ENCODE peak calls at places on chromosomes 4 and X, in five cellular contexts. T is fibroblast of lung, S is A549, M is IMR-90, K is mammary epithelial cell. X is an unnamed sample.

GRCh38 chr4:105674011-105674410 is 34.5 kb downstream of the INTS12 start:
- DNase-seq in T (no peak), S (no peak), K (peak; percentile 8), M (no peak), X (no peak)

GRCh38 chr4:55446578-55446922 is 50.8 kb downstream of the TMEM165 start:
- DNase-seq in K (no peak), M (peak; percentile 47), T (no peak), S (no peak), X (peak; percentile 74)

GRCh38 chrX:129719931-129720520 is 18.8 kb upstream of the XPNPEP2 start:
- DNase-seq in T (no peak), M (no peak), S (no peak), K (no peak), X (no peak)

GRCh38 chrX:118675336-118675965 is 52.0 kb upstream of the IL13RA1 start:
- DNase-seq in T (no peak), M (no peak), S (no peak), K (no peak), X (no peak)

GRCh38 chrX:82141942-82142341 is 940.0 kb downstream of the SH3BGRL start:
- DNase-seq in S (no peak), T (no peak), K (no peak), M (no peak), X (no peak)

GRCh38 chr4:62457356-62457755 is 1257.2 kb downstream of the ADGRL3 start:
- DNase-seq in S (no peak), K (peak; percentile 67), M (no peak), T (no peak), X (no peak)

GRCh38 chrX:17414839-17415238 is 39.8 kb downstream of the NHS start:
- DNase-seq in S (no peak), T (no peak), K (no peak), M (no peak), X (no peak)

GRCh38 chrX:153413731-153414130 is 2.5 kb downstream of the ZFP92 start:
- DNase-seq in S (no peak), K (no peak), M (no peak), T (no peak), X (peak; percentile 31)

GRCh38 chrX:119145241-119145653 is 17.6 kb upstream of the KIAA1210 start:
- DNase-seq in T (peak; percentile 2), M (no peak), K (peak; percentile 4), S (peak; percentile 37), X (peak; percentile 50)

GRCh38 chr4:125423124-125423523 is 108.4 kb downstream of the FAT4 start:
- DNase-seq in T (no peak), S (no peak), K (no peak), M (no peak), X (no peak)

GRCh38 chr4:97761760-97762512 is 381.3 kb downstream of the STPG2 start:
- DNase-seq in M (no peak), K (no peak), T (no peak), S (no peak), X (no peak)

GRCh38 chr4:146534178-146534577 is 12.4 kb upstream of the SLC10A7 start:
- DNase-seq in M (no peak), S (no peak), T (no peak), K (no peak), X (no peak)

GRCh38 chrX:40154229-40154852 is 56.6 kb upstream of the BCOR start:
- DNase-seq in M (no peak), K (no peak), S (peak; percentile 57), T (peak; percentile 53), X (peak; percentile 97)

GRCh38 chr4:185794637-185795036 is 17.4 kb downstream of the SORBS2 start:
- DNase-seq in M (no peak), K (no peak), S (peak; percentile 18), T (no peak), X (no peak)

GRCh38 chr4:38563703-38564490 is 100.1 kb upstream of the KLF3 start:
- DNase-seq in T (peak; percentile 47), S (no peak), K (no peak), M (peak; percentile 33), X (no peak)

GRCh38 chr4:121339307-121339706 is 41.5 kb downstream of the QRFPR start:
- DNase-seq in T (no peak), K (peak; percentile 20), M (no peak), S (no peak), X (no peak)

GRCh38 chr4:184409911-184410692 is 64.2 kb downstream of the IRF2 start:
- DNase-seq in K (no peak), S (no peak), T (no peak), M (no peak), X (no peak)

GRCh38 chr4:106587558-106587957 is 219.0 kb upstream of the GIMD1 start:
- DNase-seq in M (peak; percentile 67), S (peak; percentile 9), K (peak; percentile 82), T (no peak), X (peak; percentile 64)

GRCh38 chr4:79831119-79831528 is 241.9 kb downstream of the ANTXR2 start:
- DNase-seq in S (no peak), T (no peak), M (no peak), K (no peak), X (no peak)

GRCh38 chrX:41473936-41474725 is 27.0 kb downstream of the NYX start:
- DNase-seq in T (no peak), K (no peak), M (no peak), S (no peak), X (peak; percentile 62)

GRCh38 chr4:113331811-113332210 is 282.4 kb downstream of the ANK2 start:
- DNase-seq in S (no peak), M (no peak), T (no peak), K (no peak), X (no peak)

GRCh38 chr4:34108456-34108855 is 2135.9 kb downstream of the ARAP2 start:
- DNase-seq in S (no peak), M (peak; percentile 13), T (peak; percentile 23), K (no peak), X (peak; percentile 17)

GRCh38 chrX:54452920-54453319 is 12.7 kb downstream of the TSR2 start:
- DNase-seq in T (peak; percentile 6), S (peak; percentile 45), M (peak; percentile 8), K (no peak), X (no peak)

GRCh38 chrX:72123471-72124185 is 8.1 kb downstream of the RTL5 start:
- DNase-seq in K (no peak), T (peak; percentile 38), M (peak; percentile 5), S (no peak), X (peak; percentile 51)

GRCh38 chr4:186144596-186145569 is 40.4 kb downstream of the FAM149A start:
- DNase-seq in S (peak; percentile 26), M (peak; percentile 43), K (peak; percentile 45), T (peak; percentile 51), X (peak; percentile 97)

GRCh38 chr4:48127882-48128394 is 6.1 kb downstream of the TXK start:
- DNase-seq in S (peak; percentile 64), T (peak; percentile 93), M (peak; percentile 94), K (peak; percentile 93), X (peak; percentile 86)

GRCh38 chrX:129239371-129239770 is 283.9 kb downstream of the SMARCA1 start:
- DNase-seq in M (peak; percentile 1), S (peak; percentile 9), T (no peak), K (no peak), X (no peak)

GRCh38 chrX:134634691-134635090 is 23.6 kb downstream of the PLAC1 start:
- DNase-seq in S (no peak), K (no peak), M (peak; percentile 81), T (peak; percentile 43), X (no peak)

GRCh38 chr4:118954246-118954645 is 65.6 kb downstream of the SYNPO2 start:
- DNase-seq in T (peak; percentile 68), K (no peak), S (peak; percentile 16), M (peak; percentile 42), X (peak; percentile 71)

GRCh38 chr4:1239141-1239948 is 9.6 kb downstream of the CTBP1 start:
- DNase-seq in T (no peak), S (no peak), M (no peak), K (no peak), X (peak; percentile 90)

DNA sequence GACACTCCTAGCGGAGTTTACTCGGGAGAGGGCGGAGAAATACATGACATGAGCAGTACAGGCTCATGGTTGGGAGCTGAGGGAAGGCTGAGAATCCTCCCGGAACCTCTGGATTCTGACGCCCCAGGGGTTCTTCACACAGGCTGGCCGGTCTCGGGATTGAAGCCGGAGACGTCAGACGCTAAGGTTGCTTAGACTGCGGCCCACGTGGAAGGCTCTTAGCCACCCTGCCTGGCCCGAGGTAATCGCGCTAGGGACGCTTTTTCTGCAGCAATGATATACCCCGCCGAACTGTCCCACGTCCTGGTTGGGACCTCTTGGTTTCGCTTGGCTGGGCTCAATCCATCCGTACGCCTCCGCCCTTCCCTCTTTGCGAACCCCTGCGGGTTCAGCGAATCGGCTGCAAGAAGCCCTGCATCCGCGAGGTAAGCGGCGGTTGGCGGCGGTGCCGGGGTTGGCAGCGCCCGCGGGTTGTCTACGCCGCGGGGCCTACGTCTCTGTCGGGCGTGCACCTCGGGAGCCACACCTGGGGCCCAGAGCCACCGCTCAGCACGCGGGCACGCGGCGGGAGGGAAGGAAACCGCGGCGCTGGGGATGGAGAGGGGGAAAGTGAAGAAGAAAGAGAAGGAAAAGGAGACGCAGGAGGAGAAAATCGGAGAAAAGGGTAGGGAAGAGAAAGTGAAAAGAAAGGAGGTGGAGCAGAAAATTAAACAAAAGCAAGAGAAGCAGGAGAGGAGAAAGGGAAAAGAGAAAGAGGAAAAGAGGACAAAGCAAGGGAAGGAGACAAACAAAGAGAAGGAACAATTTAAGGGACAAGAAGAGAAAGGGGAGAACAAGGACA is at the start of gene ARL9:
- DNase-seq in T (peak; percentile 50), S (peak; percentile 2), M (peak; percentile 40), K (peak; percentile 45), X (peak; percentile 87)
- H3K4me2 ChIP-seq in T (peak within 1 kb of the TSS; percentile 73), S (no peak within 1 kb of the TSS), M (peak within 1 kb of the TSS; percentile 95), K (peak within 1 kb of the TSS; percentile 94), X (peak within 1 kb of the TSS; percentile 99)

GRCh38 chrX:9785944-9786741 is at the start of gene SHROOM2:
- DNase-seq in T (no peak), M (no peak), S (no peak), K (no peak), X (no peak)
- H3K4me2 ChIP-seq in T (no peak within 1 kb of the TSS), M (peak within 1 kb of the TSS; percentile 73), S (peak within 1 kb of the TSS; percentile 95), K (peak within 1 kb of the TSS; percentile 64), X (no peak within 1 kb of the TSS)

DNA sequence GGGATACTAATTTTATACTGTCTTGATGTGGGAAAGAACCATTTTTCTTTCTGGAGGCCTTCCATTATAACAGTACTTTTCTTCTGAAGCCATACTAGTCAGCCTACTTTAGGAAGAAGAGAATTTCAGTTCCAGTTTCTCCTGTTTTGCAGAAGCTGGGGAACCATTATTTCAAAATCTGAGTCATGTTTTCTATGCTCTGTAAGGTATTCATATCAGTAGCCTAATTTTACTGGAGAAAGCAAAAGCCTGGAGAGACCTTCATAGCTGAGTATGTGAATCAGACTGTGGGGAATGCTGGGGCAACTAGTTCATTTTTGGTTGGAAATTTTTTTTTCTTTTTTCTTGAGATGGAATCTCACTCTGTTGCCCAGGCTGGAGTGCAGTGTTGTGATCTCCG is 22.4 kb downstream of the AFF1 start:
- DNase-seq in S (no peak), T (peak; percentile 45), M (peak; percentile 83), K (peak; percentile 72), X (peak; percentile 43)
- H3K4me2 ChIP-seq in S (no peak overlapping the region), T (no peak overlapping the region), M (peak overlapping the region; percentile 48), K (no peak overlapping the region), X (peak overlapping the region; percentile 49)

GRCh38 chrX:106599411-106599810 is 12.4 kb upstream of the RADX start:
- DNase-seq in S (no peak), T (no peak), M (no peak), K (no peak), X (no peak)
- H3K4me2 ChIP-seq in S (no peak overlapping the region), T (no peak overlapping the region), M (no peak overlapping the region), K (no peak overlapping the region), X (no peak overlapping the region)

X was measured in osteoblast.